ENCODE peak calls at places on chromosomes 5 and 9, in four cellular contexts. P is K562, G is IMR-90, K is GM12878. W is an unnamed sample.

GRCh38 chr9:7984713-7985112 is 185.1 kb upstream of the DMAC1 start:
- DNase-seq in P (no peak), G (no peak), K (no peak), W (no peak)

GRCh38 chr9:32603914-32604852 is 31.2 kb upstream of the NDUFB6 start:
- DNase-seq in P (peak), G (no peak), K (no peak), W (no peak)

GRCh38 chr9:130139251-130139650 is 33.0 kb upstream of the NCS1 start:
- DNase-seq in P (no peak), G (no peak), K (no peak), W (no peak)

GRCh38 chr5:180596115-180596667 is 4.9 kb upstream of the SCGB3A1 start:
- DNase-seq in P (no peak), G (no peak), K (no peak), W (no peak)

GRCh38 chr5:94754824-94755223 is 136.4 kb downstream of the SLF1 start:
- DNase-seq in P (no peak), G (no peak), K (no peak), W (no peak)

GRCh38 chr5:115963566-115963965 is 1.3 kb downstream of the LVRN start:
- DNase-seq in P (no peak), G (no peak), K (no peak), W (no peak)

GRCh38 chr9:21817176-21817575 is 14.7 kb downstream of the MTAP start:
- DNase-seq in P (no peak), G (peak), K (no peak), W (no peak)

GRCh38 chr5:94113-94892 is 2.3 kb downstream of the PLEKHG4B start:
- DNase-seq in P (no peak), G (no peak), K (no peak), W (no peak)

GRCh38 chr5:38023799-38024198 is 184.0 kb upstream of the GDNF start:
- DNase-seq in P (no peak), G (no peak), K (no peak), W (no peak)

GRCh38 chr9:108331596-108331995 is 524.2 kb downstream of the ACTL7B start:
- DNase-seq in P (no peak), G (no peak), K (no peak), W (no peak)

GRCh38 chr5:65926893-65927292 is 518 bp downstream of the ERBIN start:
- DNase-seq in P (peak), G (no peak), K (no peak), W (no peak)

GRCh38 chr5:35294017-35294416 is 63.7 kb upstream of the PRLR start:
- DNase-seq in P (no peak), G (no peak), K (no peak), W (no peak)

GRCh38 chr5:1936901-1937300 is 54.2 kb upstream of the IRX4 start:
- DNase-seq in P (no peak), G (no peak), K (no peak), W (no peak)

GRCh38 chr9:108363321-108363720 is 492.5 kb downstream of the ACTL7B start:
- DNase-seq in P (no peak), G (no peak), K (no peak), W (no peak)

GRCh38 chr9:99239341-99240055 is 17.4 kb downstream of the SEC61B start:
- DNase-seq in P (no peak), G (peak), K (no peak), W (no peak)

GRCh38 chr9:85898288-85898802 is 42.6 kb upstream of the NAA35 start:
- DNase-seq in P (no peak), G (no peak), K (no peak), W (no peak)

GRCh38 chr5:17154211-17154996 is 63.0 kb upstream of the BASP1 start:
- DNase-seq in P (no peak), G (peak), K (no peak), W (peak)

GRCh38 chr9:34869390-34869789 is 88.7 kb upstream of the PHF24 start:
- DNase-seq in P (peak), G (peak), K (no peak), W (peak)

GRCh38 chr5:1246711-1247431 is 21.7 kb downstream of the SLC6A18 start:
- DNase-seq in P (peak), G (no peak), K (no peak), W (peak)

GRCh38 chr5:81980160-81980559 is 8.3 kb downstream of the ATG10 start:
- DNase-seq in P (no peak), G (no peak), K (no peak), W (no peak)

GRCh38 chr5:161340012-161340411 is 206.5 kb downstream of the GABRB2 start:
- DNase-seq in P (no peak), G (no peak), K (no peak), W (no peak)

DNA sequence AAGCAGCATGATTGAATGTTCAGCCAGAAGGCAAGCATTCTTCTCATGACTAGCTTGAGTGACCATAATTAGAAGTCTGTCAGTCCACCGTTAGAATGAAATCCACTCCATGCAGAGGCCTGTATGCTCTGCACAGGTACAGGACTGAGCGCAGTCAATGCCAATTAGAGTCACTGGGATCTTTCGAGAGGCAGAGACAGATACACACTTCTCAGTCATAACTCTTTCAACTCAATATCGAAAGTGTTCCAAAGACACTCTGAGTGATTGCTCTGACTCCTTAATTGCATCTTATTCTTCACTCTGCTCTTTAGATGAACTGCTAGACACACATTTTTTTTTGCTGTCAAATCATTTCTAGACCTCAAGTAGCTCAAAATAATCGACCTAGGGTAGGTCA is 203.6 kb downstream of the GABRB2 start:
- DNase-seq in P (no peak), G (no peak), K (no peak), W (no peak)
- H3K4me2 ChIP-seq in P (no peak), G (no peak), K (no peak), W (no peak)

GRCh38 chr9:15144567-15145174 is 162.3 kb downstream of the TTC39B start:
- DNase-seq in P (no peak), G (no peak), K (no peak), W (no peak)
- TF ChIP-seq FOS in P (no peak), G (no peak), K (no peak), W (no peak)

DNA sequence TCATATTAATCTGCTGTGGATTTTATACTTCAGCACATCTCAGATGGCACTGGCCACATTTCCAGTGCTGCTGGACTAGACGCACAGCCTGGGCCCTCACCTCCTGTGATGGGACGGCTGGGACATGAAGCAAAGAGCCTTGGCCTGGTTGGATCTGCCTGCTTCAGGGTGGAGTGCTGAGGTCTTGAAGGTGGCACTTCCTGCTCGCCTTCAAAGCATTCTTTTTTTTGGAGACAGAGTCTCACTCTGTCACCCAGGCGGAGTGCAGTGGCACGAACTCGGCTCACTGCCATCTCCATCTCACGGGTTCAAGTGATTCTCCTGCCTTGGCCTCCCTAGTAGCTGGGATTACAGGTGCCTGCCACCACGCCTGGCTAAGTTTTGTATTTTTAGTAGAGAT is 73.1 kb downstream of the RAPGEF1 start:
- DNase-seq in P (no peak), G (no peak), K (no peak), W (no peak)
- H3K4me2 ChIP-seq in P (no peak), G (no peak), K (peak), W (no peak)

GRCh38 chr5:141051526-141051876 is 327 bp downstream of the PCDHB1 start:
- DNase-seq in P (no peak), G (no peak), K (no peak), W (no peak)

GRCh38 chr5:141050622-141051525 is at the start of gene PCDHB1:
- DNase-seq in P (no peak), G (no peak), K (no peak), W (no peak)
- TF ChIP-seq FOS in P (no peak), G (no peak), K (no peak), W (no peak)

DNA sequence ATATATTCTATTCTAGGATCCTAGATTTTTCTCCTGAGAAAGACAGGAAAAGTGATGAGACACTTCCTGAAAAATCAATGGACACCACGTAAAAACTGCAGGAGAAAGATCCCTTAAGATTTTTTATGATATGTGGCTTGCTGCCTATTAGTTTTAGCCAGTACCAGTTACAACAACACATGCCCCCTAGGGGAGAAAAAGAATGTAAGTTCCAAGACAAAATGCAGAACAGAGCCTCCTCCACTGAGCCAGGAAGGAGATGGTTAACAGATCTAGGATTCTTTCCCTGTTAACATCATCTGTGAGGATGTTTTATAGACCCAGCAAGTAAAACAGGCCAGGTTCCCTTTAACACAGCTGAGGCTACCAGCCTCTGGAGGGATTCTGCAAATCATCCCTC is 574.7 kb downstream of the TLE4 start:
- DNase-seq in P (no peak), G (peak), K (no peak), W (no peak)
- H3K4me2 ChIP-seq in P (no peak), G (no peak), K (no peak), W (no peak)

DNA sequence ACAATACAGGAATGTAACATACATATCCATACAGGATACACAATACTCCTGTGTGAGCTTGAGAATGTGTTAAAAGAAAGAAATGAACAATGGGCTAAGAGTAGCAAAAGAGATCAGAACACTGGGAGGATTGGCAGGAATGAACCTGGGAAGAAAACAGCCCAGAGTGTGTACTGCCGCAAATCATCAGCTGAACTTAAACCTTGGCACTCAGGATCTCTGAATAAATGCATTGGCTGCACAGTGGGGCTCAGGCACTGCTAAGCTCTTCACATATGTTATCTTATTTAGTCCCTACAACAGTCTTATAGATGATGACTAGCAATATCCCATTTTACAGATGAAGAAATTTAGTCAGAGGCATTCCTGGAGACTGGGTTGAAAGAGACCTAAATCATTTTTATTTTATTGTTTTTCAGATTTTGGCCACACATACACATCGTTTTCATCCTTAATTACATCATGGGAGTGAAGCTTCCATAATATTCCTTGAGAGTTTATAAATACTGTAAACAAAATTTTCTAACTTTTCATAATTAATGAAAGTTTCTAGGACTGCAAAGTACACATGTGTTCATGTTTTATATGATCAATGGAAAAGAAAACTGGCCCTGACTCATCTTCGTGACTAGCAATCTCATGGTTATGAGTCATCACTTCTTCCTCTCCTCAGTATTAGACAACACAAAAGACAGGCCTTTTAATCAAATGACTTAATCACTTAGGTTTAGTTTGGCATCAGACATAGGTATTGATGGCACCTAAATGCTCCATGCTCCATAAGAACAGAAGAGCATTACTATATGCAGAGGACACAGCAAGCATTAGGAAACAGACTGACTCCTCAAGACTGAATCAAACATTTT is 59.2 kb downstream of the CDH18 start:
- DNase-seq in P (no peak), G (peak), K (no peak), W (peak)
- TF ChIP-seq FOS in P (no peak), G (peak), K (no peak), W (peak)

W was measured in endothelial cell of umbilical vein.